ENCODE peak calls at places on chromosomes 4 and X, in four cellular contexts. H, B, Y and J are unnamed samples.

GRCh38 chrX:64394874-64395567 is at the start of gene MTMR8:
- DNase-seq in H (no peak), B (no peak), Y (no peak), J (peak)

GRCh38 chr4:5082381-5082780 is 31.1 kb downstream of the STK32B start:
- DNase-seq in H (no peak), B (no peak), Y (no peak), J (no peak)

GRCh38 chr4:828641-829271 is 2.8 kb upstream of the CPLX1 start:
- DNase-seq in H (no peak), B (peak), Y (no peak), J (no peak)

GRCh38 chrX:3522016-3522690 is 175.7 kb upstream of the MXRA5 start:
- DNase-seq in H (no peak), B (peak), Y (peak), J (no peak)

GRCh38 chr4:138616775-138617174 is 374.6 kb upstream of the SLC7A11 start:
- DNase-seq in H (no peak), B (peak), Y (no peak), J (no peak)

GRCh38 chr4:182062936-182063335 is 180.3 kb upstream of the TENM3 start:
- DNase-seq in H (peak), B (peak), Y (peak), J (no peak)

GRCh38 chr4:41406051-41406516 is 131.9 kb upstream of the LIMCH1 start:
- DNase-seq in H (no peak), B (no peak), Y (no peak), J (no peak)

GRCh38 chr4:17736484-17736883 is 44.9 kb downstream of the FAM184B start:
- DNase-seq in H (no peak), B (no peak), Y (no peak), J (no peak)

GRCh38 chrX:47958943-47959342 is 44.8 kb downstream of the ZNF182 start:
- DNase-seq in H (no peak), B (no peak), Y (no peak), J (no peak)

GRCh38 chr4:143346208-143346607 is 9.5 kb downstream of the GAB1 start:
- DNase-seq in H (no peak), B (no peak), Y (no peak), J (no peak)

GRCh38 chrX:149010899-149011224 is 494.2 kb downstream of the IDS start:
- DNase-seq in H (no peak), B (no peak), Y (no peak), J (no peak)

GRCh38 chrX:154411981-154412340 is 622 bp downstream of the TAFAZZIN start:
- DNase-seq in H (no peak), B (peak), Y (no peak), J (no peak)

GRCh38 chr4:128517739-128518510 is 230.3 kb upstream of the PGRMC2 start:
- DNase-seq in H (peak), B (peak), Y (peak), J (no peak)

GRCh38 chr4:13248621-13249298 is 235.4 kb downstream of the RAB28 start:
- DNase-seq in H (no peak), B (peak), Y (no peak), J (no peak)

GRCh38 chrX:155880586-155881157 is 473 bp upstream of the VAMP7 start:
- DNase-seq in H (no peak), B (peak), Y (no peak), J (no peak)

GRCh38 chrX:41563881-41564280 is 116.7 kb downstream of the NYX start:
- DNase-seq in H (no peak), B (peak), Y (no peak), J (no peak)

GRCh38 chr4:138230048-138230447 is 12.1 kb downstream of the SLC7A11 start:
- DNase-seq in H (no peak), B (no peak), Y (no peak), J (no peak)

GRCh38 chrX:20061869-20062254 is 54.8 kb downstream of the MAP7D2 start:
- DNase-seq in H (no peak), B (peak), Y (no peak), J (no peak)

GRCh38 chr4:99885063-99885664 is 9.1 kb downstream of the LAMTOR3 start:
- DNase-seq in H (peak), B (peak), Y (no peak), J (no peak)
- TF ChIP-seq CTCF in H (peak), B (peak), Y (peak), J (peak)

GRCh38 chr4:118005883-118006282 is 28.4 kb upstream of the NDST3 start:
- DNase-seq in H (no peak), B (no peak), Y (no peak), J (no peak)
- TF ChIP-seq CTCF in H (no peak), B (no peak), Y (peak), J (peak)

GRCh38 chr4:113358784-113359183 is 309.3 kb downstream of the ANK2 start:
- DNase-seq in H (no peak), B (peak), Y (no peak), J (no peak)
- TF ChIP-seq CTCF in H (no peak), B (peak), Y (no peak), J (no peak)

DNA sequence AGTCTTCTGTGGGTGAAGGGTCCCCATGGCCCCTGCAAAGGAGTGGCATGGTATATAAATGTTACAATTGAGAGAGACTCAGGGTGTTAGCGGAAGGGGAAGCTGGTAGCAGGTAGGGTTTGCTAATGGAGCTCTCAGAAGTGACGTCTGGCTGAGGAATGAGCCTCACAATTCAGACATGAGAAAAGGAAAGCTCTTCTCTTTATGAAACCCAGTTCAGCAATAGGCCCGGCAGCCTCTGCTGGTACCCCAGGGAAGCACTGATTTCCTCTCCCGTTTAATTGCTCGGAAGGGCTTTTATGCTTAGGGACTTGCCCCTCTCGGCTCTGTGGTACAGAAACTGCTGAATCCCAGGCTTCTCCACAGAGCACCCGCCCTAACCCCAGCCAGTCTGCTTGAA is 19.4 kb upstream of the AFAP1 start:
- DNase-seq in H (no peak), B (peak), Y (no peak), J (no peak)
- TF ChIP-seq CTCF in H (no peak), B (peak), Y (no peak), J (no peak)